ENCODE peak calls at places on chromosome 13, in nine cellular contexts. One of them, this sample, is unnamed. For H3K4me1, the result is how much of the 10 kb centered on the place peaks cover.

GRCh38 chr13:107205318-107206112 is 637.6 kb upstream of the ARGLU1 start:
- DNase-seq in stomach: peak
- DNase-seq in cardiac muscle cell: peak
- DNase-seq in tibial nerve: peak
- DNase-seq in adrenal gland: peak
- DNase-seq in suprapubic skin: no peak
- DNase-seq in heart right ventricle: peak
- DNase-seq in sigmoid colon: no peak
- DNase-seq in ovary: peak
- DNase-seq in this sample: peak

GRCh38 chr13:112464720-112465119 is 88.6 kb downstream of the SPACA7 start:
- DNase-seq in stomach: no peak
- DNase-seq in cardiac muscle cell: no peak
- DNase-seq in tibial nerve: no peak
- DNase-seq in adrenal gland: no peak
- DNase-seq in suprapubic skin: no peak
- DNase-seq in heart right ventricle: no peak
- DNase-seq in sigmoid colon: no peak
- DNase-seq in ovary: no peak
- DNase-seq in this sample: peak

GRCh38 chr13:48818495-48818961 is 157.2 kb upstream of the FNDC3A start:
- DNase-seq in stomach: no peak
- DNase-seq in cardiac muscle cell: no peak
- DNase-seq in tibial nerve: no peak
- DNase-seq in adrenal gland: peak
- DNase-seq in suprapubic skin: peak
- DNase-seq in heart right ventricle: no peak
- DNase-seq in sigmoid colon: no peak
- DNase-seq in ovary: no peak
- DNase-seq in this sample: no peak

GRCh38 chr13:24251525-24251924 is 57.9 kb upstream of the C1QTNF9 start:
- DNase-seq in stomach: no peak
- DNase-seq in cardiac muscle cell: no peak
- DNase-seq in tibial nerve: no peak
- DNase-seq in adrenal gland: no peak
- DNase-seq in suprapubic skin: no peak
- DNase-seq in heart right ventricle: no peak
- DNase-seq in sigmoid colon: peak
- DNase-seq in ovary: no peak
- DNase-seq in this sample: no peak

GRCh38 chr13:51585234-51585672 is 991 bp downstream of the WDFY2 start:
- DNase-seq in stomach: no peak
- DNase-seq in cardiac muscle cell: peak
- DNase-seq in tibial nerve: no peak
- DNase-seq in adrenal gland: peak
- DNase-seq in suprapubic skin: no peak
- DNase-seq in heart right ventricle: no peak
- DNase-seq in sigmoid colon: no peak
- DNase-seq in ovary: no peak
- DNase-seq in this sample: peak

GRCh38 chr13:44449999-44450821 is 76.6 kb downstream of the SERP2 start:
- DNase-seq in stomach: no peak
- DNase-seq in cardiac muscle cell: no peak
- DNase-seq in tibial nerve: no peak
- DNase-seq in adrenal gland: no peak
- DNase-seq in suprapubic skin: no peak
- DNase-seq in heart right ventricle: no peak
- DNase-seq in sigmoid colon: no peak
- DNase-seq in ovary: no peak
- DNase-seq in this sample: no peak

GRCh38 chr13:49020940-49021548 is 45.3 kb downstream of the FNDC3A start:
- DNase-seq in stomach: no peak
- DNase-seq in cardiac muscle cell: no peak
- DNase-seq in tibial nerve: no peak
- DNase-seq in adrenal gland: no peak
- DNase-seq in suprapubic skin: no peak
- DNase-seq in heart right ventricle: no peak
- DNase-seq in sigmoid colon: no peak
- DNase-seq in ovary: no peak
- DNase-seq in this sample: no peak

GRCh38 chr13:100454876-100455275 is 133.7 kb downstream of the GGACT start:
- DNase-seq in stomach: no peak
- DNase-seq in cardiac muscle cell: no peak
- DNase-seq in tibial nerve: no peak
- DNase-seq in adrenal gland: no peak
- DNase-seq in suprapubic skin: no peak
- DNase-seq in heart right ventricle: no peak
- DNase-seq in sigmoid colon: no peak
- DNase-seq in ovary: no peak
- DNase-seq in this sample: no peak

GRCh38 chr13:109784590-109785140 is 1.7 kb downstream of the IRS2 start:
- DNase-seq in stomach: peak
- DNase-seq in cardiac muscle cell: peak
- DNase-seq in tibial nerve: peak
- DNase-seq in adrenal gland: peak
- DNase-seq in suprapubic skin: no peak
- DNase-seq in heart right ventricle: peak
- DNase-seq in sigmoid colon: peak
- DNase-seq in ovary: peak
- DNase-seq in this sample: peak

GRCh38 chr13:111460548-111461444 is 140.4 kb downstream of the TEX29 start:
- DNase-seq in stomach: no peak
- DNase-seq in cardiac muscle cell: peak
- DNase-seq in tibial nerve: no peak
- DNase-seq in adrenal gland: peak
- DNase-seq in suprapubic skin: peak
- DNase-seq in heart right ventricle: peak
- DNase-seq in sigmoid colon: peak
- DNase-seq in ovary: no peak
- DNase-seq in this sample: peak

GRCh38 chr13:111011899-111012298 is 97.0 kb upstream of the ANKRD10 start:
- DNase-seq in stomach: no peak
- DNase-seq in cardiac muscle cell: no peak
- DNase-seq in tibial nerve: no peak
- DNase-seq in adrenal gland: no peak
- DNase-seq in suprapubic skin: no peak
- DNase-seq in heart right ventricle: no peak
- DNase-seq in sigmoid colon: no peak
- DNase-seq in ovary: no peak
- DNase-seq in this sample: no peak

GRCh38 chr13:18946738-18947137 is 234.9 kb downstream of the TUBA3C start:
- DNase-seq in stomach: no peak
- DNase-seq in cardiac muscle cell: no peak
- DNase-seq in tibial nerve: no peak
- DNase-seq in adrenal gland: no peak
- DNase-seq in suprapubic skin: no peak
- DNase-seq in heart right ventricle: no peak
- DNase-seq in sigmoid colon: no peak
- DNase-seq in ovary: no peak
- DNase-seq in this sample: no peak

GRCh38 chr13:87376081-87376480 is 295.1 kb upstream of the SLITRK5 start:
- DNase-seq in stomach: no peak
- DNase-seq in cardiac muscle cell: no peak
- DNase-seq in tibial nerve: no peak
- DNase-seq in adrenal gland: no peak
- DNase-seq in suprapubic skin: no peak
- DNase-seq in heart right ventricle: no peak
- DNase-seq in sigmoid colon: no peak
- DNase-seq in ovary: no peak
- DNase-seq in this sample: no peak

GRCh38 chr13:109274188-109274821 is 512.1 kb downstream of the IRS2 start:
- DNase-seq in stomach: no peak
- DNase-seq in cardiac muscle cell: peak
- DNase-seq in tibial nerve: no peak
- DNase-seq in adrenal gland: peak
- DNase-seq in suprapubic skin: no peak
- DNase-seq in heart right ventricle: no peak
- DNase-seq in sigmoid colon: no peak
- DNase-seq in ovary: no peak
- DNase-seq in this sample: no peak

GRCh38 chr13:22168437-22168836 is 497.6 kb downstream of the FGF9 start:
- DNase-seq in stomach: no peak
- DNase-seq in cardiac muscle cell: no peak
- DNase-seq in tibial nerve: no peak
- DNase-seq in adrenal gland: no peak
- DNase-seq in suprapubic skin: no peak
- DNase-seq in heart right ventricle: no peak
- DNase-seq in sigmoid colon: no peak
- DNase-seq in ovary: no peak
- DNase-seq in this sample: no peak

GRCh38 chr13:48828962-48829405 is 146.7 kb upstream of the FNDC3A start:
- DNase-seq in stomach: no peak
- DNase-seq in cardiac muscle cell: no peak
- DNase-seq in tibial nerve: no peak
- DNase-seq in adrenal gland: no peak
- DNase-seq in suprapubic skin: no peak
- DNase-seq in heart right ventricle: no peak
- DNase-seq in sigmoid colon: no peak
- DNase-seq in ovary: no peak
- DNase-seq in this sample: no peak

GRCh38 chr13:44710576-44710975 is 134.4 kb upstream of the TSC22D1 start:
- DNase-seq in stomach: no peak
- DNase-seq in cardiac muscle cell: no peak
- DNase-seq in tibial nerve: no peak
- DNase-seq in adrenal gland: no peak
- DNase-seq in suprapubic skin: no peak
- DNase-seq in heart right ventricle: no peak
- DNase-seq in sigmoid colon: no peak
- DNase-seq in ovary: no peak
- DNase-seq in this sample: no peak

GRCh38 chr13:102905905-102906304 is 60.1 kb downstream of the ERCC5 start:
- DNase-seq in stomach: no peak
- DNase-seq in cardiac muscle cell: no peak
- DNase-seq in tibial nerve: no peak
- DNase-seq in adrenal gland: no peak
- DNase-seq in suprapubic skin: no peak
- DNase-seq in heart right ventricle: no peak
- DNase-seq in sigmoid colon: no peak
- DNase-seq in ovary: no peak
- DNase-seq in this sample: no peak

GRCh38 chr13:60328073-60328472 is 68.9 kb upstream of the TDRD3 start:
- DNase-seq in stomach: no peak
- DNase-seq in cardiac muscle cell: no peak
- DNase-seq in tibial nerve: no peak
- DNase-seq in adrenal gland: no peak
- DNase-seq in suprapubic skin: no peak
- DNase-seq in heart right ventricle: no peak
- DNase-seq in sigmoid colon: no peak
- DNase-seq in ovary: no peak
- DNase-seq in this sample: no peak

GRCh38 chr13:33123066-33123940 is 107.1 kb downstream of the KL start:
- DNase-seq in stomach: no peak
- DNase-seq in cardiac muscle cell: peak
- DNase-seq in tibial nerve: no peak
- DNase-seq in adrenal gland: peak
- DNase-seq in suprapubic skin: no peak
- DNase-seq in heart right ventricle: no peak
- DNase-seq in sigmoid colon: peak
- DNase-seq in ovary: no peak
- DNase-seq in this sample: no peak

GRCh38 chr13:100941377-100941776 is 266.8 kb upstream of the TMTC4 start:
- DNase-seq in stomach: no peak
- DNase-seq in cardiac muscle cell: no peak
- DNase-seq in tibial nerve: no peak
- DNase-seq in adrenal gland: no peak
- DNase-seq in suprapubic skin: no peak
- DNase-seq in heart right ventricle: no peak
- DNase-seq in sigmoid colon: no peak
- DNase-seq in ovary: no peak
- DNase-seq in this sample: no peak

GRCh38 chr13:77274126-77274525 is 52.8 kb downstream of the MYCBP2 start:
- DNase-seq in stomach: no peak
- DNase-seq in cardiac muscle cell: no peak
- DNase-seq in tibial nerve: no peak
- DNase-seq in adrenal gland: no peak
- DNase-seq in suprapubic skin: no peak
- DNase-seq in heart right ventricle: no peak
- DNase-seq in sigmoid colon: no peak
- DNase-seq in ovary: no peak
- DNase-seq in this sample: no peak
- TF ChIP-seq CTCF in stomach: no peak
- TF ChIP-seq CTCF in cardiac muscle cell: no peak
- TF ChIP-seq CTCF in tibial nerve: no peak
- TF ChIP-seq CTCF in adrenal gland: no peak
- TF ChIP-seq CTCF in suprapubic skin: no peak
- TF ChIP-seq CTCF in heart right ventricle: peak
- TF ChIP-seq CTCF in sigmoid colon: no peak
- TF ChIP-seq CTCF in ovary: no peak
- TF ChIP-seq CTCF in this sample: no peak

GRCh38 chr13:30381049-30381448 is 41.2 kb upstream of the UBE2L5 start:
- DNase-seq in stomach: no peak
- DNase-seq in cardiac muscle cell: no peak
- DNase-seq in tibial nerve: no peak
- DNase-seq in adrenal gland: no peak
- DNase-seq in suprapubic skin: no peak
- DNase-seq in heart right ventricle: no peak
- DNase-seq in sigmoid colon: no peak
- DNase-seq in ovary: no peak
- DNase-seq in this sample: no peak
- H3K4me1 ChIP-seq in stomach: under half
- H3K4me1 ChIP-seq in cardiac muscle cell: under half
- H3K4me1 ChIP-seq in tibial nerve: under half
- H3K4me1 ChIP-seq in adrenal gland: under half
- H3K4me1 ChIP-seq in suprapubic skin: under half
- H3K4me1 ChIP-seq in heart right ventricle: under half
- H3K4me1 ChIP-seq in sigmoid colon: under half
- H3K4me1 ChIP-seq in ovary: under half
- H3K4me1 ChIP-seq in this sample: under half

GRCh38 chr13:69903081-69903480 is 204.5 kb upstream of the ATXN8OS start:
- DNase-seq in stomach: no peak
- DNase-seq in cardiac muscle cell: no peak
- DNase-seq in tibial nerve: no peak
- DNase-seq in adrenal gland: no peak
- DNase-seq in suprapubic skin: no peak
- DNase-seq in heart right ventricle: no peak
- DNase-seq in sigmoid colon: no peak
- DNase-seq in ovary: no peak
- DNase-seq in this sample: no peak
- TF ChIP-seq CTCF in stomach: no peak
- TF ChIP-seq CTCF in cardiac muscle cell: no peak
- TF ChIP-seq CTCF in tibial nerve: no peak
- TF ChIP-seq CTCF in adrenal gland: no peak
- TF ChIP-seq CTCF in suprapubic skin: no peak
- TF ChIP-seq CTCF in heart right ventricle: no peak
- TF ChIP-seq CTCF in sigmoid colon: no peak
- TF ChIP-seq CTCF in ovary: no peak
- TF ChIP-seq CTCF in this sample: no peak

DNA sequence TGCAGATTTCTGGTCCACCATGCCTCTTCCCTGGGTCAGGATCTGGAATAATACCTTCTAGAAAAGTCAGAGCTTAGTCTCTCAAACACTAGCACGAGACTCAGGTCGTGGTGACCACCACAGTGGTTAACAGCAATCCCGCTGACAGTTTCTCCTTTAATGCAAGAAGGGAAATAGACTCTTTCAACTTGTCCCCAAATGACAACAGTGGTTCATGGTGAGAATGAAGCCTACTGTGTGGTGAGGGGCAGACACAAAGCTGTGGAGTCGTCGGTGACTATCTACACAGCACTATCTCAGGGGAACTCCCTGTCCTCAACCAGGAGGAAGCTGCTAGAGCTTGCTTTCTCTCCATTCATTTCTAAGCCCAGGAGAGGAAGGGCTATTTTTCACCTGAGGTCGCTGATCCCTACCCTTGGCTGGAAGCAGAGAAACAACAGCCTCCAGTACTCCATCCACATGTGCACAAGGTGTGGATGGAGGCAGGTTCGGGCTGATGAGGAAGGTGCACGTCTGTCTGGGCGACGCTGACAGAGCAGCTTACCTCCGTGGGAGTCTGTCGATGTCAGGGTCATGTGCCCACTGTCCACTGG is 72.4 kb downstream of the STK24 start:
- DNase-seq in stomach: no peak
- DNase-seq in cardiac muscle cell: no peak
- DNase-seq in tibial nerve: no peak
- DNase-seq in adrenal gland: no peak
- DNase-seq in suprapubic skin: no peak
- DNase-seq in heart right ventricle: no peak
- DNase-seq in sigmoid colon: no peak
- DNase-seq in ovary: no peak
- DNase-seq in this sample: no peak
- H3K4me1 ChIP-seq in stomach: half or more
- H3K4me1 ChIP-seq in cardiac muscle cell: half or more
- H3K4me1 ChIP-seq in tibial nerve: half or more
- H3K4me1 ChIP-seq in adrenal gland: half or more
- H3K4me1 ChIP-seq in suprapubic skin: half or more
- H3K4me1 ChIP-seq in heart right ventricle: under half
- H3K4me1 ChIP-seq in sigmoid colon: half or more
- H3K4me1 ChIP-seq in ovary: under half
- H3K4me1 ChIP-seq in this sample: half or more